ENCODE peak calls at places on chromosomes 1 and 21, in four cellular contexts. One of them, this sample, is unnamed.

GRCh38 chr1:224639426-224639975 is 23.4 kb downstream of the CNIH3 start:
- DNase-seq in fibroblast of mammary gland: no peak
- DNase-seq in neural progenitor cell: no peak
- DNase-seq in astrocyte of the spinal cord: no peak
- DNase-seq in this sample: no peak

GRCh38 chr1:30706528-30706927 is 16.9 kb downstream of the MATN1 start:
- DNase-seq in neural progenitor cell: no peak
- DNase-seq in astrocyte of the spinal cord: no peak
- DNase-seq in fibroblast of mammary gland: peak
- DNase-seq in this sample: no peak

GRCh38 chr1:107390076-107390420 is 249.2 kb downstream of the NTNG1 start:
- DNase-seq in astrocyte of the spinal cord: no peak
- DNase-seq in fibroblast of mammary gland: no peak
- DNase-seq in neural progenitor cell: no peak
- DNase-seq in this sample: no peak

GRCh38 chr1:64133036-64133435 is 70.4 kb upstream of the UBE2U start:
- DNase-seq in fibroblast of mammary gland: peak
- DNase-seq in neural progenitor cell: no peak
- DNase-seq in astrocyte of the spinal cord: peak
- DNase-seq in this sample: no peak

GRCh38 chr21:40447016-40447415 is 399.9 kb downstream of the DSCAM start:
- DNase-seq in astrocyte of the spinal cord: no peak
- DNase-seq in fibroblast of mammary gland: no peak
- DNase-seq in neural progenitor cell: no peak
- DNase-seq in this sample: no peak

GRCh38 chr1:203548917-203549708 is 55.2 kb downstream of the OPTC start:
- DNase-seq in astrocyte of the spinal cord: no peak
- DNase-seq in fibroblast of mammary gland: peak
- DNase-seq in neural progenitor cell: peak
- DNase-seq in this sample: no peak

GRCh38 chr21:36330904-36331303 is 10.9 kb downstream of the MORC3 start:
- DNase-seq in neural progenitor cell: peak
- DNase-seq in astrocyte of the spinal cord: peak
- DNase-seq in fibroblast of mammary gland: peak
- DNase-seq in this sample: peak

GRCh38 chr1:164704954-164705353 is 146.0 kb downstream of the PBX1 start:
- DNase-seq in neural progenitor cell: peak
- DNase-seq in fibroblast of mammary gland: peak
- DNase-seq in astrocyte of the spinal cord: no peak
- DNase-seq in this sample: no peak

GRCh38 chr1:231487910-231488309 is 40.6 kb upstream of the TSNAX start:
- DNase-seq in fibroblast of mammary gland: no peak
- DNase-seq in astrocyte of the spinal cord: no peak
- DNase-seq in neural progenitor cell: no peak
- DNase-seq in this sample: no peak

GRCh38 chr1:168939131-168939946 is 167.2 kb upstream of the ATP1B1 start:
- DNase-seq in neural progenitor cell: no peak
- DNase-seq in astrocyte of the spinal cord: no peak
- DNase-seq in fibroblast of mammary gland: no peak
- DNase-seq in this sample: no peak

GRCh38 chr1:30415171-30415940 is 308.0 kb downstream of the MATN1 start:
- DNase-seq in neural progenitor cell: no peak
- DNase-seq in fibroblast of mammary gland: no peak
- DNase-seq in astrocyte of the spinal cord: no peak
- DNase-seq in this sample: no peak

GRCh38 chr1:18348354-18348753 is 132.4 kb upstream of the KLHDC7A start:
- DNase-seq in astrocyte of the spinal cord: no peak
- DNase-seq in fibroblast of mammary gland: no peak
- DNase-seq in neural progenitor cell: no peak
- DNase-seq in this sample: no peak

GRCh38 chr1:8408151-8408839 is 90.4 kb downstream of the SLC45A1 start:
- DNase-seq in astrocyte of the spinal cord: peak
- DNase-seq in fibroblast of mammary gland: peak
- DNase-seq in neural progenitor cell: peak
- DNase-seq in this sample: no peak

GRCh38 chr1:87203890-87204289 is 124.8 kb upstream of the LMO4 start:
- DNase-seq in astrocyte of the spinal cord: peak
- DNase-seq in neural progenitor cell: no peak
- DNase-seq in fibroblast of mammary gland: peak
- DNase-seq in this sample: no peak

GRCh38 chr21:20083925-20084324 is 914.3 kb upstream of the NCAM2 start:
- DNase-seq in fibroblast of mammary gland: no peak
- DNase-seq in neural progenitor cell: no peak
- DNase-seq in astrocyte of the spinal cord: no peak
- DNase-seq in this sample: no peak

GRCh38 chr1:235852887-235853286 is 13.8 kb downstream of the LYST start:
- DNase-seq in neural progenitor cell: no peak
- DNase-seq in astrocyte of the spinal cord: peak
- DNase-seq in fibroblast of mammary gland: peak
- DNase-seq in this sample: no peak

GRCh38 chr1:147669475-147670318 is 627 bp downstream of the ACP6 start:
- DNase-seq in astrocyte of the spinal cord: peak
- DNase-seq in fibroblast of mammary gland: peak
- DNase-seq in neural progenitor cell: peak
- DNase-seq in this sample: peak

GRCh38 chr1:55213885-55214213 is 1.3 kb downstream of the USP24 start:
- DNase-seq in astrocyte of the spinal cord: no peak
- DNase-seq in fibroblast of mammary gland: no peak
- DNase-seq in neural progenitor cell: peak
- DNase-seq in this sample: no peak

GRCh38 chr1:39720094-39720999 is 18.3 kb upstream of the PPIE start:
- DNase-seq in fibroblast of mammary gland: peak
- DNase-seq in astrocyte of the spinal cord: peak
- DNase-seq in neural progenitor cell: peak
- DNase-seq in this sample: peak

DNA sequence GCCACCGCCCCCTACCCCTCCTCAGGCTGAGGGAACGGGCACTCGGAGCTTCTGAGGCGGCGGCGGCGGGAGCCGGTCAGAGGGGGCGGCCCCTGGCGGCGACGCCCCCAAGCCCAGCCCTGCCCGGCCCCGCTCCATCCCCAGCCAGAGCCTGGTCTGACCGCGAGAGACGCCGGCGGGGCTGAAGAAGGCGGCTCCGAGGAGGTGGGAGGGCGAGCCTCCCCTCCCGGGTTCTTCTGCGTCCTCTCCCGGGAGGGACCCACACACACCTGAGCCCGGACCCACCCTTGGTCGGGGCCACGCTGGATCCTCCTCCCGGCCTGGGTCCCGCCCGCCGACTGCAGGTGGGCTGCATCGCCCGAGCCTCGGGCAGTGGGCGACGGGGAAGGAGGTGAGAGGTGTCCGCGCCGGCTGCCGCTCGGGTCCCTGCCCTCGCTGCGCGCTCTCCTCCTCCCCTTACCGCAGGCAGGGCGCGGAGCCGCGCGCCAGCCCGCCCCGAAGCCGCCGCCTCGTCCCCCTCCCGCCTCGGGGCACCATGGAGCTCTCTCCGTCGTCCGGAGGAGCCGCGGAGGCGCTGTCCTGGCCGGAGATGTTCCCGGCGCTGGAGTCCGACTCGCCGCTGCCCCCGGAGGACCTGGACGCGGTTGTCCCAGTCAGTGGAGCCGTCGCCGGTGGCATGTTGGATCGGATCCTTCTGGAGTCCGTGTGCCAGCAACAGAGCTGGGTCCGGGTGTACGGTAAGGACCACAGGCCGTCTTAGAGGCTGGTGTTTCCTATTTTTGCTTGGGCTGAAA is at the start of gene RASAL2:
- DNase-seq in neural progenitor cell: peak
- DNase-seq in astrocyte of the spinal cord: peak
- DNase-seq in fibroblast of mammary gland: peak
- DNase-seq in this sample: peak
- TF ChIP-seq CTCF in neural progenitor cell: peak
- TF ChIP-seq CTCF in astrocyte of the spinal cord: peak
- TF ChIP-seq CTCF in fibroblast of mammary gland: peak
- TF ChIP-seq CTCF in this sample: no peak

GRCh38 chr1:155598842-155599331 is 11.1 kb upstream of the MSTO1 start:
- DNase-seq in neural progenitor cell: peak
- DNase-seq in astrocyte of the spinal cord: peak
- DNase-seq in fibroblast of mammary gland: peak
- DNase-seq in this sample: no peak
- H3K4me3 ChIP-seq in neural progenitor cell: peak
- H3K4me3 ChIP-seq in astrocyte of the spinal cord: no peak
- H3K4me3 ChIP-seq in fibroblast of mammary gland: no peak
- H3K4me3 ChIP-seq in this sample: no peak

DNA sequence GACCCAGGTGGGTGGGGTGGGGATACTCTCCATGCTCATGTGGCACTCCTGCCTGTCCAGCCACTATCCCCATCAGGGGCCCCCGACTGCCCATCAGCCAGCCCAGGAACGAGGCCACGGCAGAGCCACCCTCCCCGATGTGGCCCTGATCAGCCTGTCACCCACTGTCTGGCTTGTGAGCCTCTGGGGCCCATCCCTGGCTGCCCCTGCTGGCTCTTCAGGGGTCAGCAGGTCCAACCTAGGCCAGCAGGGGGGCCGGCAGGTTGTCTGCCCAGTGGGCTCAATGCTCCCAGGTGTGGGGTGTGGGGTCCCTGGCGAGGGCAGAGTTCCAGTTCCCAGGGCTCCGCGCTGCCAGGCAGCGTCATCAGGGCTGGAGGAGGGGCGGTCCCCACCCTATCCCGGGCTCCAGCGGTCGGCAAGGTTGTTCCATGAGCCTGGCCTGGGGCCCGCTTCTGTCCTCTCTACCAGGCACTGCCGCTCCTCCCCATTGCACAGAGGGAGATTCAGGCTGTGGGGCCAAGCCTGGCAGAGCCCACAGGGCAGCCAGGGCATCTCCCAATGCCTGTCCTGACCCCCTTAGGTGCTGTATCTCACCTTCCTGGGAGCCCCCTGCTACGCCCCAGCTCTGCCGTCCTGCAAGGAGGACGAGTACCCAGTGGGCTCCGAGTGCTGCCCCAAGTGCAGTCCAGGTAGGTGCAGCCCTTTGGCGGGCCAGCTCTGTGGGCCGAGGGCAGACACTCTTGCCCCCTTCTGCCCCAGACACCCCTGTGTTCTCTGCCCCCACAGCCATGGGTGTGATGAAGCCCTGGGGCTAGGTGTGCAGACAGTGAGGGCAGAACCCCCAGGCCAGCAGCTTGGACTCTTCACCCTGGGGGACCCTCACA is 1.2 kb downstream of the TNFRSF14 start:
- DNase-seq in astrocyte of the spinal cord: no peak
- DNase-seq in neural progenitor cell: no peak
- DNase-seq in fibroblast of mammary gland: no peak
- DNase-seq in this sample: no peak
- TF ChIP-seq CTCF in astrocyte of the spinal cord: no peak
- TF ChIP-seq CTCF in neural progenitor cell: peak
- TF ChIP-seq CTCF in fibroblast of mammary gland: no peak
- TF ChIP-seq CTCF in this sample: no peak

DNA sequence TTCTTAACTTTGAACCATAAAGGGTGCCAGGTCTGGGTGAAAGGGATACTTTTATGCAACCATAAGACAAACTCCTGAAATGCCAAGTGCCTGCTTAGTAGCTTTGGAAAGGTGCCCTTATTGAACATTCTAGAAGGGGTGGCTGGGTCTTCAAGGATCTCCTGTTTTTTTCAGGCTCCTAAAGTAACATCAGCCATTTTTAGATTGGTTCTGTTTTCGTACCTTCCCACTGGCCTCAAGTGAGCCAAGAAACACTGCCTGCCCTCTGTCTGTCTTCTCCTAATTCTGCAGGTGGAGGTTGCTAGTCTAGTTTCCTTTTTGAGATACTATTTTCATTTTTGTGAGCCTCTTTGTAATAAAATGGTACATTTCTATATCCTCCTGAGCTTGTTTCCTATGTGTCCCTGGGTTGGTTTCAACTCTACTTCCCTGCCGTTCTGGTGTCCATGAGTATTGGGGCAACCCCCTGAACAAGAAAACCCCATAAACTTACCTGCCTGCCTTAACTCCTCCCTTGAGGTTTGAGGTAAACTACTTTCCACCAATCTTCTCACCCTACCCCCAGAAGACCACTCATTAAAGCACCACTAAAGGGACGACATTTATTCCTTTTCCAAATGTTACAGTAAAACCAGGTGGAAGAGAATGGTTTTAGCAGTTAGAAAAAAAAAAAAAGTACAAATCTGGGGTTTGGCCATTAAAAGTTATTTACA is 2.6 kb downstream of the MARCKSL1 start:
- DNase-seq in fibroblast of mammary gland: no peak
- DNase-seq in neural progenitor cell: no peak
- DNase-seq in astrocyte of the spinal cord: no peak
- DNase-seq in this sample: peak
- H3K4me3 ChIP-seq in fibroblast of mammary gland: no peak
- H3K4me3 ChIP-seq in neural progenitor cell: peak
- H3K4me3 ChIP-seq in astrocyte of the spinal cord: no peak
- H3K4me3 ChIP-seq in this sample: peak

GRCh38 chr1:111581166-111581565 is 38.4 kb upstream of the RAP1A start:
- DNase-seq in fibroblast of mammary gland: no peak
- DNase-seq in neural progenitor cell: no peak
- DNase-seq in astrocyte of the spinal cord: no peak
- DNase-seq in this sample: no peak

GRCh38 chr1:111582644-111583618 is 36.7 kb upstream of the RAP1A start:
- DNase-seq in neural progenitor cell: no peak
- DNase-seq in fibroblast of mammary gland: no peak
- DNase-seq in astrocyte of the spinal cord: no peak
- DNase-seq in this sample: peak

GRCh38 chr1:111582016-111582415 is 37.6 kb upstream of the RAP1A start:
- DNase-seq in fibroblast of mammary gland: no peak
- DNase-seq in neural progenitor cell: no peak
- DNase-seq in astrocyte of the spinal cord: no peak
- DNase-seq in this sample: no peak

GRCh38 chr1:111576547-111576946 is 43.0 kb upstream of the RAP1A start:
- DNase-seq in astrocyte of the spinal cord: no peak
- DNase-seq in neural progenitor cell: no peak
- DNase-seq in fibroblast of mammary gland: no peak
- DNase-seq in this sample: no peak

DNA sequence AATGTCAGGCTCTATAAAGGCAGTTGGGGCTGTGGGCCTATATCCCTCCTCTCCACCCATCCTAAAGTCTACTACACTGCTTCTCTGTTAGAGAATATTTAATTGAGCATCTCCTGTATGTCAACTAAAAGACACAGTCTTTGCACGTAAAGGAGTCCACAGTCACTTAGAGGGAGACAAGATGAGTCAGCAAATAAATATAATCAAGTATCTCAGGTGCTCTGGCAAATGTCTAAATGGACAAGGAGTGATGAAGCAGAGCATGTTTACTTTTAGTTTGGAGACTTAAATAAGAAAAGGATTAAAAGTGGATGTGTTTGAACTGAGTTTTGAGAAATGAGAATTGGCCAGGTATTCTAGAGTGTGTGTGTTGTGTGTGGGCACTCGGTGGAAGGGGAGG is 41.8 kb upstream of the RAP1A start:
- DNase-seq in fibroblast of mammary gland: no peak
- DNase-seq in neural progenitor cell: no peak
- DNase-seq in astrocyte of the spinal cord: no peak
- DNase-seq in this sample: no peak
- TF ChIP-seq CTCF in fibroblast of mammary gland: no peak
- TF ChIP-seq CTCF in neural progenitor cell: no peak
- TF ChIP-seq CTCF in astrocyte of the spinal cord: no peak
- TF ChIP-seq CTCF in this sample: no peak

DNA sequence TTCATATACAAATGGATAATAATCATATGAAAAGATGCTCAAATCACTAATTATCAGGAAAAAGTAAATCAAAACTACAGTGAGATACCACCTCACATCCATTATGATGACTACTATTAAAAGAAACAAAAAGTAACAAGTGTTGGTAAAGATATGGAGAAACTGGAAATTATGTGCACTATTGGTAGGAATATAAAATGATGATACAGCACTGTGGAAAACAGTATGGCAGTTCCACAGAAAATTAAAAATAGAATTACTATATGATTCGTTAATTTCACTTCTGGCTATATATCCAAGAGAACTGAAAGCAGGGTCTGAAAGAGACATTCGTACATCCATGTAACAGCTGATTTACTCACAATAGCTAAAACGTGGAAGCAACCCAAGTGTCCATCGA is 21.1 kb upstream of the ATP1A1 start:
- DNase-seq in neural progenitor cell: no peak
- DNase-seq in astrocyte of the spinal cord: no peak
- DNase-seq in fibroblast of mammary gland: no peak
- DNase-seq in this sample: no peak
- H3K4me3 ChIP-seq in neural progenitor cell: no peak
- H3K4me3 ChIP-seq in astrocyte of the spinal cord: no peak
- H3K4me3 ChIP-seq in fibroblast of mammary gland: no peak
- H3K4me3 ChIP-seq in this sample: no peak